ENCODE peak calls at places on chromosomes 2 and 18, in seven cellular contexts. One of them, this sample, is unnamed.

GRCh38 chr18:79399275-79400081 is 3.7 kb downstream of the NFATC1 start:
- DNase-seq in effector memory CD4-positive, alpha-beta T cell: no peak
- DNase-seq in trophoblast cell: no peak
- DNase-seq in NCI-H446 treated with DMSO at 0.1 percent for 48 hours: no peak
- DNase-seq in mesenchymal stem cell: no peak
- DNase-seq in HFFc6: no peak
- DNase-seq in activated CD8-positive, alpha-beta memory T cell treated with anti-CD3 and anti-CD28 coated beads, Interleukin-2, amount 50 U/mL, for 48 hours: peak
- DNase-seq in this sample: no peak

GRCh38 chr2:174615951-174616436 is 18.4 kb upstream of the WIPF1 start:
- DNase-seq in effector memory CD4-positive, alpha-beta T cell: no peak
- DNase-seq in trophoblast cell: no peak
- DNase-seq in NCI-H446 treated with DMSO at 0.1 percent for 48 hours: peak
- DNase-seq in mesenchymal stem cell: no peak
- DNase-seq in HFFc6: peak
- DNase-seq in activated CD8-positive, alpha-beta memory T cell treated with anti-CD3 and anti-CD28 coated beads, Interleukin-2, amount 50 U/mL, for 48 hours: no peak
- DNase-seq in this sample: no peak

GRCh38 chr18:1014951-1015627 is 110.4 kb downstream of the ADCYAP1 start:
- DNase-seq in effector memory CD4-positive, alpha-beta T cell: no peak
- DNase-seq in trophoblast cell: peak
- DNase-seq in NCI-H446 treated with DMSO at 0.1 percent for 48 hours: no peak
- DNase-seq in mesenchymal stem cell: no peak
- DNase-seq in HFFc6: no peak
- DNase-seq in activated CD8-positive, alpha-beta memory T cell treated with anti-CD3 and anti-CD28 coated beads, Interleukin-2, amount 50 U/mL, for 48 hours: no peak
- DNase-seq in this sample: no peak

GRCh38 chr2:226544581-226545210 is 254.9 kb downstream of the IRS1 start:
- DNase-seq in effector memory CD4-positive, alpha-beta T cell: no peak
- DNase-seq in trophoblast cell: peak
- DNase-seq in NCI-H446 treated with DMSO at 0.1 percent for 48 hours: no peak
- DNase-seq in mesenchymal stem cell: peak
- DNase-seq in HFFc6: no peak
- DNase-seq in activated CD8-positive, alpha-beta memory T cell treated with anti-CD3 and anti-CD28 coated beads, Interleukin-2, amount 50 U/mL, for 48 hours: no peak
- DNase-seq in this sample: no peak

GRCh38 chr2:7915302-7916200 is 766.3 kb upstream of the ID2 start:
- DNase-seq in effector memory CD4-positive, alpha-beta T cell: no peak
- DNase-seq in trophoblast cell: no peak
- DNase-seq in NCI-H446 treated with DMSO at 0.1 percent for 48 hours: no peak
- DNase-seq in mesenchymal stem cell: no peak
- DNase-seq in HFFc6: no peak
- DNase-seq in activated CD8-positive, alpha-beta memory T cell treated with anti-CD3 and anti-CD28 coated beads, Interleukin-2, amount 50 U/mL, for 48 hours: no peak
- DNase-seq in this sample: no peak

GRCh38 chr2:23757686-23758433 is 169.1 kb downstream of the ATAD2B start:
- DNase-seq in effector memory CD4-positive, alpha-beta T cell: no peak
- DNase-seq in trophoblast cell: peak
- DNase-seq in NCI-H446 treated with DMSO at 0.1 percent for 48 hours: no peak
- DNase-seq in mesenchymal stem cell: peak
- DNase-seq in HFFc6: peak
- DNase-seq in activated CD8-positive, alpha-beta memory T cell treated with anti-CD3 and anti-CD28 coated beads, Interleukin-2, amount 50 U/mL, for 48 hours: no peak
- DNase-seq in this sample: no peak

GRCh38 chr2:222302178-222303018 is 3.6 kb upstream of the PAX3 start:
- DNase-seq in effector memory CD4-positive, alpha-beta T cell: no peak
- DNase-seq in trophoblast cell: no peak
- DNase-seq in NCI-H446 treated with DMSO at 0.1 percent for 48 hours: no peak
- DNase-seq in mesenchymal stem cell: no peak
- DNase-seq in HFFc6: no peak
- DNase-seq in activated CD8-positive, alpha-beta memory T cell treated with anti-CD3 and anti-CD28 coated beads, Interleukin-2, amount 50 U/mL, for 48 hours: no peak
- DNase-seq in this sample: no peak

GRCh38 chr2:231394201-231395141 is 1.0 kb upstream of the B3GNT7 start:
- DNase-seq in effector memory CD4-positive, alpha-beta T cell: no peak
- DNase-seq in trophoblast cell: peak
- DNase-seq in NCI-H446 treated with DMSO at 0.1 percent for 48 hours: no peak
- DNase-seq in mesenchymal stem cell: no peak
- DNase-seq in HFFc6: no peak
- DNase-seq in activated CD8-positive, alpha-beta memory T cell treated with anti-CD3 and anti-CD28 coated beads, Interleukin-2, amount 50 U/mL, for 48 hours: no peak
- DNase-seq in this sample: no peak

GRCh38 chr2:202378001-202378400 is 1.9 kb downstream of the BMPR2 start:
- DNase-seq in effector memory CD4-positive, alpha-beta T cell: no peak
- DNase-seq in trophoblast cell: no peak
- DNase-seq in NCI-H446 treated with DMSO at 0.1 percent for 48 hours: no peak
- DNase-seq in mesenchymal stem cell: no peak
- DNase-seq in HFFc6: no peak
- DNase-seq in activated CD8-positive, alpha-beta memory T cell treated with anti-CD3 and anti-CD28 coated beads, Interleukin-2, amount 50 U/mL, for 48 hours: no peak
- DNase-seq in this sample: no peak

GRCh38 chr2:105127288-105127915 is 89.5 kb downstream of the MRPS9 start:
- DNase-seq in effector memory CD4-positive, alpha-beta T cell: no peak
- DNase-seq in trophoblast cell: no peak
- DNase-seq in NCI-H446 treated with DMSO at 0.1 percent for 48 hours: no peak
- DNase-seq in mesenchymal stem cell: no peak
- DNase-seq in HFFc6: no peak
- DNase-seq in activated CD8-positive, alpha-beta memory T cell treated with anti-CD3 and anti-CD28 coated beads, Interleukin-2, amount 50 U/mL, for 48 hours: no peak
- DNase-seq in this sample: no peak

GRCh38 chr2:102661846-102662245 is 42.5 kb downstream of the SLC9A2 start:
- DNase-seq in effector memory CD4-positive, alpha-beta T cell: no peak
- DNase-seq in trophoblast cell: peak
- DNase-seq in NCI-H446 treated with DMSO at 0.1 percent for 48 hours: no peak
- DNase-seq in mesenchymal stem cell: no peak
- DNase-seq in HFFc6: no peak
- DNase-seq in activated CD8-positive, alpha-beta memory T cell treated with anti-CD3 and anti-CD28 coated beads, Interleukin-2, amount 50 U/mL, for 48 hours: no peak
- DNase-seq in this sample: no peak

GRCh38 chr18:23880931-23881330 is 133.6 kb upstream of the TTC39C start:
- DNase-seq in effector memory CD4-positive, alpha-beta T cell: no peak
- DNase-seq in trophoblast cell: no peak
- DNase-seq in NCI-H446 treated with DMSO at 0.1 percent for 48 hours: no peak
- DNase-seq in mesenchymal stem cell: no peak
- DNase-seq in HFFc6: no peak
- DNase-seq in activated CD8-positive, alpha-beta memory T cell treated with anti-CD3 and anti-CD28 coated beads, Interleukin-2, amount 50 U/mL, for 48 hours: no peak
- DNase-seq in this sample: no peak

GRCh38 chr2:67400560-67401464 is 3.7 kb downstream of the ETAA1 start:
- DNase-seq in effector memory CD4-positive, alpha-beta T cell: no peak
- DNase-seq in trophoblast cell: no peak
- DNase-seq in NCI-H446 treated with DMSO at 0.1 percent for 48 hours: no peak
- DNase-seq in mesenchymal stem cell: peak
- DNase-seq in HFFc6: peak
- DNase-seq in activated CD8-positive, alpha-beta memory T cell treated with anti-CD3 and anti-CD28 coated beads, Interleukin-2, amount 50 U/mL, for 48 hours: no peak
- DNase-seq in this sample: no peak

GRCh38 chr2:127080941-127081769 is 25.8 kb downstream of the BIN1 start:
- DNase-seq in effector memory CD4-positive, alpha-beta T cell: peak
- DNase-seq in trophoblast cell: no peak
- DNase-seq in NCI-H446 treated with DMSO at 0.1 percent for 48 hours: no peak
- DNase-seq in mesenchymal stem cell: no peak
- DNase-seq in HFFc6: no peak
- DNase-seq in activated CD8-positive, alpha-beta memory T cell treated with anti-CD3 and anti-CD28 coated beads, Interleukin-2, amount 50 U/mL, for 48 hours: peak
- DNase-seq in this sample: no peak

GRCh38 chr2:226478121-226478809 is 321.4 kb downstream of the IRS1 start:
- DNase-seq in effector memory CD4-positive, alpha-beta T cell: no peak
- DNase-seq in trophoblast cell: peak
- DNase-seq in NCI-H446 treated with DMSO at 0.1 percent for 48 hours: no peak
- DNase-seq in mesenchymal stem cell: peak
- DNase-seq in HFFc6: peak
- DNase-seq in activated CD8-positive, alpha-beta memory T cell treated with anti-CD3 and anti-CD28 coated beads, Interleukin-2, amount 50 U/mL, for 48 hours: no peak
- DNase-seq in this sample: peak

GRCh38 chr2:236819275-236820002 is 249.8 kb downstream of the ACKR3 start:
- DNase-seq in effector memory CD4-positive, alpha-beta T cell: no peak
- DNase-seq in trophoblast cell: no peak
- DNase-seq in NCI-H446 treated with DMSO at 0.1 percent for 48 hours: no peak
- DNase-seq in mesenchymal stem cell: no peak
- DNase-seq in HFFc6: no peak
- DNase-seq in activated CD8-positive, alpha-beta memory T cell treated with anti-CD3 and anti-CD28 coated beads, Interleukin-2, amount 50 U/mL, for 48 hours: no peak
- DNase-seq in this sample: no peak

GRCh38 chr2:25521665-25522387 is 151.6 kb downstream of the DTNB start:
- DNase-seq in effector memory CD4-positive, alpha-beta T cell: peak
- DNase-seq in trophoblast cell: peak
- DNase-seq in NCI-H446 treated with DMSO at 0.1 percent for 48 hours: peak
- DNase-seq in mesenchymal stem cell: peak
- DNase-seq in HFFc6: peak
- DNase-seq in activated CD8-positive, alpha-beta memory T cell treated with anti-CD3 and anti-CD28 coated beads, Interleukin-2, amount 50 U/mL, for 48 hours: no peak
- DNase-seq in this sample: no peak

GRCh38 chr2:100731535-100731981 is 88.4 kb upstream of the NPAS2 start:
- DNase-seq in effector memory CD4-positive, alpha-beta T cell: no peak
- DNase-seq in trophoblast cell: no peak
- DNase-seq in NCI-H446 treated with DMSO at 0.1 percent for 48 hours: no peak
- DNase-seq in mesenchymal stem cell: peak
- DNase-seq in HFFc6: peak
- DNase-seq in activated CD8-positive, alpha-beta memory T cell treated with anti-CD3 and anti-CD28 coated beads, Interleukin-2, amount 50 U/mL, for 48 hours: no peak
- DNase-seq in this sample: no peak